ENCODE peak calls at places on chromosomes 13 and 19, in five cellular contexts. H is body of pancreas, Y is HAP-1, M is aorta, U is tibial nerve. B is an unnamed sample.

GRCh38 chr13:110138700-110139036 is 168.3 kb downstream of the COL4A1 start:
- DNase-seq in H (no peak), Y (no peak), M (no peak), U (no peak), B (no peak)

GRCh38 chr19:39539165-39539518 is 819 bp downstream of the EID2 start:
- DNase-seq in H (no peak), Y (no peak), M (no peak), U (no peak), B (no peak)

GRCh38 chr13:40668335-40668734 is 1.9 kb upstream of the FOXO1 start:
- DNase-seq in H (no peak), Y (peak; percentile 59), M (no peak), U (peak; percentile 63), B (peak; percentile 12)

GRCh38 chr13:80211573-80211972 is 129.4 kb downstream of the SPRY2 start:
- DNase-seq in H (no peak), Y (no peak), M (no peak), U (no peak), B (no peak)

GRCh38 chr19:18488403-18488723 is 33.5 kb downstream of the ELL start:
- DNase-seq in H (no peak), Y (no peak), M (no peak), U (no peak), B (no peak)

GRCh38 chr19:44869728-44870470 is 21.2 kb upstream of the TOMM40 start:
- DNase-seq in H (no peak), Y (no peak), M (no peak), U (peak; percentile 59), B (no peak)

GRCh38 chr13:113558461-113558860 is 26.1 kb upstream of the TFDP1 start:
- DNase-seq in H (no peak), Y (no peak), M (no peak), U (no peak), B (no peak)

GRCh38 chr19:49331616-49332055 is 3.6 kb upstream of the CD37 start:
- DNase-seq in H (peak; percentile 26), Y (peak; percentile 62), M (peak; percentile 58), U (no peak), B (no peak)

GRCh38 chr19:6318772-6319171 is 14.6 kb downstream of the ACER1 start:
- DNase-seq in H (no peak), Y (no peak), M (no peak), U (no peak), B (no peak)

GRCh38 chr13:85528578-85529215 is 270.5 kb downstream of the SLITRK6 start:
- DNase-seq in H (no peak), Y (no peak), M (no peak), U (no peak), B (no peak)

GRCh38 chr19:48741222-48741999 is 1.0 kb upstream of the RASIP1 start:
- DNase-seq in H (peak; percentile 65), Y (peak; percentile 81), M (no peak), U (no peak), B (no peak)

GRCh38 chr19:2148482-2149135 is 2.8 kb downstream of the AP3D1 start:
- DNase-seq in H (no peak), Y (no peak), M (no peak), U (no peak), B (no peak)

GRCh38 chr19:6238256-6238642 is 41.5 kb downstream of the MLLT1 start:
- DNase-seq in H (no peak), Y (no peak), M (no peak), U (no peak), B (no peak)

GRCh38 chr19:44344255-44344654 is 12.2 kb downstream of the ZNF112 start:
- DNase-seq in H (no peak), Y (no peak), M (no peak), U (no peak), B (no peak)

GRCh38 chr19:18161691-18162039 is 8.7 kb downstream of the PIK3R2 start:
- DNase-seq in H (no peak), Y (no peak), M (no peak), U (no peak), B (no peak)

GRCh38 chr13:64397699-64398098 is 2832.4 kb downstream of the PCDH9 start:
- DNase-seq in H (no peak), Y (no peak), M (no peak), U (no peak), B (no peak)

GRCh38 chr19:48552406-48553322 is 692 bp downstream of the SULT2B1 start:
- DNase-seq in H (no peak), Y (no peak), M (no peak), U (no peak), B (no peak)

GRCh38 chr13:101346161-101346560 is 70.1 kb downstream of the NALCN start:
- DNase-seq in H (no peak), Y (no peak), M (no peak), U (no peak), B (no peak)

GRCh38 chr13:106503272-106503671 is 32.2 kb downstream of the EFNB2 start:
- DNase-seq in H (no peak), Y (no peak), M (no peak), U (no peak), B (no peak)

GRCh38 chr19:17629760-17630159 is 58.4 kb downstream of the UNC13A start:
- DNase-seq in H (no peak), Y (no peak), M (no peak), U (no peak), B (no peak)

GRCh38 chr13:80339841-80340642 is 884 bp downstream of the SPRY2 start:
- DNase-seq in H (peak; percentile 58), Y (peak; percentile 61), M (peak; percentile 83), U (peak; percentile 36), B (peak; percentile 46)

GRCh38 chr13:45432737-45433380 is 14.7 kb upstream of the SLC25A30 start:
- DNase-seq in H (no peak), Y (no peak), M (no peak), U (no peak), B (no peak)

GRCh38 chr13:84867246-84867645 is 932.0 kb downstream of the SLITRK6 start:
- DNase-seq in H (no peak), Y (no peak), M (no peak), U (no peak), B (no peak)

GRCh38 chr19:57192993-57193392 is 1.7 kb downstream of the ZNF264 start:
- DNase-seq in H (no peak), Y (no peak), M (no peak), U (no peak), B (no peak)

GRCh38 chr19:57192064-57192395 is 730 bp downstream of the ZNF264 start:
- DNase-seq in H (no peak), Y (no peak), M (no peak), U (no peak), B (no peak)

GRCh38 chr19:57191141-57192063 is at the start of gene ZNF264:
- DNase-seq in H (peak; percentile 89), Y (no peak), M (peak; percentile 99), U (peak; percentile 80), B (peak; percentile 85)

GRCh38 chr19:57190301-57190700 is 999 bp upstream of the ZNF264 start:
- DNase-seq in H (no peak), Y (no peak), M (no peak), U (no peak), B (no peak)
- H3K9me3 ChIP-seq in H (no peaks in the 10 kb centered on the region), Y (no peaks in the 10 kb centered on the region), M (no peaks in the 10 kb centered on the region), U (no peaks in the 10 kb centered on the region), B (no peaks in the 10 kb centered on the region)

DNA sequence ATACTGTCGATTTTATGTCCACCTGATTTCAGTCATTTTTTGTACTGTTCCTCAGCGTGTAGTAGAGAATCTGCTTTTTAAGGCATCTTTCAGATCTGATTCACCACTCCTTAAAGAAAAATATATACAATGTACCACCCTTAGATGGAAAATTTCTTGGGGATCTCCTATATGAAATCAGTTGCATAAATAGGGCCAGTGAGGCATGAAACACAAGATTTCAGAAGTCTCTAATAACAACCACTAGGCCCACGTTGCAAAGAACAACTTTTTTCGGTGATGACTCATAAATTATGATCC is 1.4 kb downstream of the USP12 start:
- DNase-seq in H (no peak), Y (no peak), M (no peak), U (no peak), B (no peak)
- H3K9me3 ChIP-seq in H (no peaks in the 10 kb centered on the region), Y (no peaks in the 10 kb centered on the region), M (no peaks in the 10 kb centered on the region), U (no peaks in the 10 kb centered on the region), B (no peaks in the 10 kb centered on the region)

GRCh38 chr19:36449059-36449670 is 30.7 kb upstream of the ZFP82 start:
- DNase-seq in H (no peak), Y (no peak), M (no peak), U (no peak), B (no peak)
- H3K9me3 ChIP-seq in H (peaks cover 55% of the 10 kb centered on the region), Y (peaks cover 16% of the 10 kb centered on the region), M (peaks cover 14% of the 10 kb centered on the region), U (peaks cover 28% of the 10 kb centered on the region), B (no peaks in the 10 kb centered on the region)

GRCh38 chr19:23377276-23377675 is 18.0 kb downstream of the ZNF91 start:
- DNase-seq in H (no peak), Y (no peak), M (no peak), U (no peak), B (no peak)
- H3K9me3 ChIP-seq in H (no peaks in the 10 kb centered on the region), Y (peaks cover 2% of the 10 kb centered on the region), M (peaks cover 6% of the 10 kb centered on the region), U (no peaks in the 10 kb centered on the region), B (no peaks in the 10 kb centered on the region)

GRCh38 chr19:38374332-38375097 is at the start of gene PSMD8:
- DNase-seq in H (peak; percentile 99), Y (peak; percentile 99), M (peak; percentile 99), U (peak; percentile 99), B (peak; percentile 100)
- H3K9me3 ChIP-seq in H (no peaks in the 10 kb centered on the region), Y (no peaks in the 10 kb centered on the region), M (no peaks in the 10 kb centered on the region), U (no peaks in the 10 kb centered on the region), B (no peaks in the 10 kb centered on the region)

DNA sequence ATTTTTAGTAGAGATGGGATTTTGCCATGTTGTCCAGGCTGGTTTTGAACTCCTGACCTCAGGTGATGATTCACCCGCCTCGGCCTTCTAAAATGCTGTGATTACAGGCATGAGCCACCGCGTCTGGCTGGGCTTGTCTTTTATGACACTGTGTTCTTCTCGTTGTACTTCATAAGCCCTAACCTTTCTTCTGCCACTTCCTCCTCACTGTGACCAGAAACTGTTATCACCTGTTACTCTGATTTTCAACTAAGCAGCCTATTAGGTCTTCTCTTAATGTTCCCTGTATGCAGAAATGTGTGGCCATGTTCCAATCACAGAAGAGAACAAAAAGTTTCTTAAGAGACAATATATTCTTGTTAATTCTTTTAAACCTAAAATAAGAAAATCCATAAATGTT is 16.4 kb downstream of the ZNF790 start:
- DNase-seq in H (no peak), Y (no peak), M (no peak), U (no peak), B (no peak)
- H3K9me3 ChIP-seq in H (peaks cover 86% of the 10 kb centered on the region), Y (peaks cover 20% of the 10 kb centered on the region), M (peaks cover 27% of the 10 kb centered on the region), U (peaks cover 21% of the 10 kb centered on the region), B (no peaks in the 10 kb centered on the region)

GRCh38 chr19:53068834-53069233 is 24.3 kb downstream of the ERVV-2 start:
- DNase-seq in H (no peak), Y (no peak), M (no peak), U (no peak), B (no peak)
- H3K9me3 ChIP-seq in H (peaks cover 46% of the 10 kb centered on the region), Y (peaks cover 20% of the 10 kb centered on the region), M (peaks cover 30% of the 10 kb centered on the region), U (peaks cover 34% of the 10 kb centered on the region), B (no peaks in the 10 kb centered on the region)